ENCODE peak calls at places on chromosomes 4 and X, in seven cellular contexts. Q, U, I, S, X, Z and O are unnamed samples. For H3K4me1, the result is how much of the 10 kb centered on the place peaks cover.

GRCh38 chrX:39258331-39258730 is 457.1 kb downstream of the MID1IP1 start:
- DNase-seq in U (no peak), S (no peak), I (no peak), Z (no peak), Q (no peak), X (no peak), O (no peak)

GRCh38 chr4:169136796-169137554 is 126.9 kb upstream of the CBR4 start:
- DNase-seq in S (no peak), Q (no peak), I (no peak), U (no peak), Z (no peak), X (no peak), O (no peak)

GRCh38 chr4:25399502-25399901 is 22.4 kb downstream of the ANAPC4 start:
- DNase-seq in X (no peak), Q (no peak), U (no peak), Z (no peak), S (no peak), I (no peak), O (no peak)

GRCh38 chr4:124762956-124763355 is 50.4 kb upstream of the ANKRD50 start:
- DNase-seq in Z (no peak), I (no peak), X (no peak), S (no peak), Q (no peak), U (no peak), O (no peak)

GRCh38 chr4:83572848-83573247 is 36.9 kb downstream of the GPAT3 start:
- DNase-seq in I (no peak), X (no peak), S (no peak), Q (no peak), U (no peak), Z (no peak), O (no peak)

GRCh38 chrX:40098264-40099045 is 697 bp upstream of the BCOR start:
- DNase-seq in U (peak), Q (peak), S (peak), X (no peak), I (peak), Z (no peak), O (peak)

GRCh38 chr4:155759372-155760252 is 791 bp downstream of the GUCY1B1 start:
- DNase-seq in Z (peak), U (peak), X (peak), I (peak), Q (peak), S (peak), O (peak)

GRCh38 chrX:10444204-10444603 is 176.2 kb downstream of the MID1 start:
- DNase-seq in I (no peak), S (no peak), X (no peak), Z (no peak), U (no peak), Q (no peak), O (no peak)

GRCh38 chrX:12421918-12422317 is 283.6 kb downstream of the FRMPD4 start:
- DNase-seq in Z (peak), S (no peak), I (no peak), U (no peak), X (no peak), Q (no peak), O (no peak)

GRCh38 chr4:88134536-88135361 is 23.7 kb downstream of the ABCG2 start:
- DNase-seq in U (no peak), Q (peak), Z (no peak), X (no peak), S (no peak), I (no peak), O (no peak)

GRCh38 chr4:101346312-101346561 is 1.1 kb downstream of the PPP3CA start:
- DNase-seq in S (no peak), X (no peak), Z (no peak), Q (no peak), U (no peak), I (peak), O (no peak)

GRCh38 chrX:75038925-75039324 is 113.7 kb upstream of the NEXMIF start:
- DNase-seq in U (no peak), I (no peak), S (no peak), X (no peak), Z (peak), Q (no peak), O (no peak)

GRCh38 chrX:57951666-57952319 is 41.5 kb upstream of the ZXDA start:
- DNase-seq in Z (no peak), S (peak), Q (peak), U (peak), I (peak), X (no peak), O (peak)

GRCh38 chr4:11973270-11973669 is 544.6 kb upstream of the HS3ST1 start:
- DNase-seq in S (no peak), X (no peak), Z (no peak), U (no peak), Q (no peak), I (no peak), O (no peak)

GRCh38 chrX:6226646-6227444 is 1.8 kb downstream of the NLGN4X start:
- DNase-seq in S (peak), X (no peak), Z (no peak), U (no peak), Q (no peak), I (no peak), O (no peak)

GRCh38 chr4:183337833-183338232 is 15.6 kb upstream of the CLDN24 start:
- DNase-seq in I (no peak), X (peak), U (no peak), Z (no peak), Q (no peak), S (no peak), O (no peak)

GRCh38 chr4:99845708-99846469 is 29.3 kb downstream of the DAPP1 start:
- DNase-seq in I (no peak), Z (no peak), X (no peak), Q (no peak), S (no peak), U (no peak), O (no peak)

GRCh38 chrX:101550825-101551767 is 749 bp downstream of the ARMCX1 start:
- DNase-seq in X (no peak), Q (peak), Z (peak), U (peak), I (peak), S (peak), O (peak)

GRCh38 chr4:109385260-109385659 is 48.4 kb upstream of the SEC24B start:
- DNase-seq in S (no peak), X (no peak), U (no peak), Q (no peak), I (no peak), Z (no peak), O (no peak)

GRCh38 chr4:3280466-3280865 is 12.4 kb upstream of the RGS12 start:
- DNase-seq in I (no peak), S (no peak), Z (no peak), U (no peak), Q (no peak), X (peak), O (no peak)

GRCh38 chr4:38068107-38068506 is 107.9 kb downstream of the PTTG2 start:
- DNase-seq in U (no peak), X (no peak), S (no peak), I (no peak), Z (no peak), Q (no peak), O (no peak)

GRCh38 chr4:55503164-55503563 is 43.5 kb downstream of the CLOCK start:
- DNase-seq in Z (peak), X (no peak), I (no peak), S (no peak), Q (no peak), U (no peak), O (no peak)

GRCh38 chr4:95541889-95542607 is 6.7 kb downstream of the UNC5C start:
- DNase-seq in S (no peak), Z (no peak), I (no peak), Q (no peak), X (no peak), U (no peak), O (no peak)

GRCh38 chrX:150483576-150483975 is 84.8 kb upstream of the MTM1 start:
- DNase-seq in Z (no peak), S (no peak), Q (no peak), I (no peak), U (no peak), X (no peak), O (no peak)

GRCh38 chrX:150487369-150488094 is 80.9 kb upstream of the MTM1 start:
- DNase-seq in X (no peak), U (no peak), Z (no peak), S (no peak), I (no peak), Q (no peak), O (no peak)

GRCh38 chrX:150482537-150483217 is 85.7 kb upstream of the MTM1 start:
- DNase-seq in S (no peak), I (no peak), Q (no peak), X (no peak), Z (peak), U (no peak), O (no peak)

GRCh38 chrX:150489359-150490015 is 78.9 kb upstream of the MTM1 start:
- DNase-seq in S (no peak), Q (no peak), U (no peak), I (no peak), X (no peak), Z (no peak), O (no peak)

DNA sequence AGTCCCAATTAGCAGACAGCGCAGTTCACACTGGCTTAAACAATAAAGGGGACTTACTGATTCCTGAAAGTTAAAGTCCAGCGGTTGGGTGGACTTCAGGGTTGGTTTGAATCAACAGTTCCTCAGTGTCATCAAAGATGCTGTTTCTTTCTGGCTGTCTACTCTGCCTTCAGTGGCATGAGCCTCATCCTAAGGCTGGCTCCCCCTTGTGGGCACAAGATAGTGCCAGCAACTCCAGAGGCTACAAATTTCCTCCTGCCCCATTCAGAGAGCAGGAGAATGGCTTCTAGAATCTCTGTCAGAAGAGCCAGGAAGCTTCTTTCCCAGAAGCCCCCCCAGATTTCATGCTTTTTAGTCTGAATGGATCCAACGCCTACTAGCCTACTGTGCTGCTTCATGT is 82.4 kb upstream of the MTM1 start:
- DNase-seq in X (peak), U (peak), I (peak), Q (peak), S (peak), Z (peak), O (no peak)
- H3K4me1 ChIP-seq in X (under half), U (under half), I (under half), Q (under half), S (under half), Z (under half), O (under half)

DNA sequence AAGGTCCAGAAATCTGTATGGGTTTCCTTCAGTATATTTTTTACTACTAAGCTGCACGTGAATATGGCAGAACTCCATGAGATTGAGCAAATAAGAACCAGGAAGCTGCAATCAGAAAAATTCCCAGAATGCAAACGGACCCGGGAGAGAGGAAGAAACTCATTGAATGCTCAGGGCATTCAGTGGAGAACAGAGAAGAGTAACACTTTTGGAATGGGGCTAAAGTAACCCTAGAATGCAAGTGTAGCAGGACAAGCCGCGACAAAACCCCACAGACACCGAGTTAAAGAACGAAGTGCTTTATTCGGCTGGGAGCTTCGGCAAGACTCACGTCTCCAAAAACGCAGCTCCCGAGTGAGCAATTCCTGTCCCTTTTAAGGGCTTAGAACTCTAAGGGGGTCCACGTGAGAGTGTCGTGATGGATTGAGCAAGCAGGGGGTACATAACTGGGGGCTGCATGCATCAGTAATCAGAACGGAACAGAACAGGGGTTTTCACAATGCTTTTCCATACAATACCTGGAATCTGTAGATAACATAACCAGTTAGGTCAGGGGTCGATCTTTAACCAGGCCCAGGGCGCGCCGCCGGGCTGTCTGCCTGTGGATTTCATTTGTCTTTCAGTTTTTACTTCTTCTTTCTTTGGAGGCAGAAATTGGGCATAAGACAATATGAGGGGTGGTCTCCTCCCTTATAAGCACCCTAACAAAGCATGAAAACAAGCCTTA is 56.4 kb downstream of the RAB28 start:
- DNase-seq in S (no peak), X (no peak), U (no peak), Q (no peak), Z (peak), I (no peak), O (no peak)
- TF ChIP-seq CTCF in S (no peak), X (no peak), U (no peak), Q (no peak), Z (no peak), I (no peak), O (no peak)

GRCh38 chr4:176841730-176842129 is 49.0 kb upstream of the VEGFC start:
- DNase-seq in Q (no peak), X (no peak), I (no peak), Z (peak), U (no peak), S (no peak), O (no peak)
- H3K4me1 ChIP-seq in Q (under half), X (under half), I (under half), Z (under half), U (under half), S (under half), O (under half)

GRCh38 chr4:77699731-77700210 is 94.2 kb downstream of the CXCL13 start:
- DNase-seq in S (no peak), U (no peak), Q (no peak), I (no peak), X (no peak), Z (peak), O (no peak)

GRCh38 chr4:77695769-77696168 is 90.1 kb downstream of the CXCL13 start:
- DNase-seq in S (no peak), I (no peak), U (no peak), Q (no peak), X (no peak), Z (peak), O (no peak)

GRCh38 chr4:77692847-77693432 is 87.3 kb downstream of the CXCL13 start:
- DNase-seq in I (no peak), S (no peak), Z (no peak), X (no peak), U (no peak), Q (no peak), O (no peak)

GRCh38 chr4:77701111-77701510 is 95.5 kb downstream of the CXCL13 start:
- DNase-seq in S (no peak), U (no peak), Z (no peak), X (no peak), I (no peak), Q (no peak), O (no peak)

DNA sequence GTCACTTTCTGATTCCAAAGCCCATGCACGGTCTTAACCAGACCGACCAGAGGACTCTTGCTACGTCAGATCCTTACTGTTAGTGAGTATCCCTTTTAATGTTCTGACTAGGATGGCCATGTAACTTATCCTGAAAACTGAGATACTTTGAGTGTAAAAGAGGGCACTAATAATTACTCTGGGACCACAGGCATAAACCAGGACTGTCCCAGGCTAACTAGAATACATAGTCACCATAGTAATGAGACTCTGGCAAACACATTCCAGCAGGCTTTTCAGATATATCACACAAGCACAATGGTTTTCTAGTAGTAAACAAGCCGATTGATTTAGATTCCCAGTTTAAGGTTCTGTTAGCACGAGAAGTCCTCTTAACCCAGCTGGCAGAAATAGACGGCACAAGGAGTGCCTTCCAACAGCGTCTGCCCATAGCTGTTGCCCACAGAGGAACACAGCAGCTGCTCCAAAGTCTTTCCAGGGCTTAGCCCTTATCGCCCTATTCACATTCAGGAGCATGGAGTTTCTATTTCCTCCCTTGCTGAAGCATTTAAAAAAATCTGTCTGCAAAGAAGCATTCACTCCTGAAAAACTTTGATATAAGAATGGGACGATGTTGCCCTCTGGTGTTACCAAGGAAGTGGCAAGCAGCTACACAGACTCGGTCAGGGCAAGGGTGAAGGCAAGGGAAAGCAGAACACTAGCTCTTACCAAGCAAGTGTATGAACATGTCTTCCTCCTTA is 92.4 kb downstream of the CXCL13 start:
- DNase-seq in I (no peak), U (no peak), Z (peak), X (peak), Q (peak), S (no peak), O (no peak)
- TF ChIP-seq CTCF in I (no peak), U (peak), Z (peak), X (no peak), Q (peak), S (peak), O (peak)

DNA sequence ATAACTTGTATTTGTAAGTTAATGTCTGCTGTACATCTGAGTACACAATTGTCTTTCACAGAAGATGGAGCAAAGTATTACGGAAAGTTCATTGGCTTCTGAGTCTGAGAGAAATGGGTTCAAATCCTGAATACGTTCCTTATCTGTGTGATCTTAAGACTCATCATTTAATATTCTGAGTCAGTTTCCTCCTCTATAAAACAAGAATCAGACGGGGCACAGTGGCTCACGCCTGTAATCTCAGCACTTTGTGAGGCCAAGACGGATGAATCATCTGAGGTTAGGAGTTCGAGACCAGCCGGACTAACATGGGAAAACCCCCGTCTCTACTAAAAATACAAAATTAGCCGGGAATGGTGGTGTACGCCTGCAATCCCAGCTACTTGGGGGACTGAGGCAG is 57.8 kb downstream of the APBB2 start:
- DNase-seq in X (no peak), S (no peak), Q (no peak), U (no peak), I (no peak), Z (peak), O (no peak)
- H3K4me1 ChIP-seq in X (under half), S (half or more), Q (under half), U (under half), I (under half), Z (under half), O (under half)

DNA sequence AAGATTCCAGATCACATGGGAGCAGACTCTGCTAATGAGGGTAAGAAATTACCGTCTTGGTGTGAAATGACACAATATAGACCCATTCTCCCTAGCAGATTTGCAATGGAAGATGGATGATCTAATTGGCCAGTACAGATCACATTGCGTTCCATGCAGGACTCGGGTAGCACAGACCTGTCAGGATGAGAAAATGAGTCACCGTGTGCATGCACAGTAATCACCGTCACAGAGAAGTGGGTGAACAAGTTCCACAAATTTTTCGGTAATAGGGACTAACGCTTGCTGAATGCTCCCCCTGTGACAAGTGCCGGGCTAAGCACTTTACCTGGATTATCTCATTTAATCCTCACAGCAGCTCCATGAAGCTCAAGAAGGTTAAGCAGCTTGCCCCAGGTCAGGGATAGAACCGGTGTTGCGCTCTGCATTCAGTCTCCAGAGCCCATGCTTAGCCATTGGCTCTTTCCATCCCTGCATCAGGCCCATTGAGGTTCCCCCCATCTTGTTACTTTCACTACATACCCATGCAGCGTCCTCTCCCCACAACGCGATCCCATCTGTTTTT is 375.6 kb downstream of the FBXW7 start:
- DNase-seq in U (no peak), I (no peak), S (no peak), Z (no peak), X (no peak), Q (no peak), O (no peak)
- TF ChIP-seq CTCF in U (no peak), I (no peak), S (no peak), Z (no peak), X (no peak), Q (no peak), O (no peak)

GRCh38 chrX:17414057-17414658 is 39.2 kb downstream of the NHS start:
- DNase-seq in Z (no peak), X (no peak), U (no peak), S (no peak), I (no peak), Q (no peak), O (no peak)

GRCh38 chrX:17417411-17417810 is 42.4 kb downstream of the NHS start:
- DNase-seq in X (no peak), S (no peak), U (no peak), Q (no peak), Z (no peak), I (no peak), O (no peak)

GRCh38 chrX:17414839-17415238 is 39.8 kb downstream of the NHS start:
- DNase-seq in Z (no peak), X (peak), U (peak), I (peak), Q (peak), S (peak), O (no peak)

GRCh38 chrX:17413228-17413627 is 38.2 kb downstream of the NHS start:
- DNase-seq in Z (peak), S (no peak), X (no peak), Q (no peak), U (no peak), I (no peak), O (no peak)

GRCh38 chrX:17415242-17415815 is 40.3 kb downstream of the NHS start:
- DNase-seq in I (no peak), U (no peak), Z (no peak), X (no peak), S (no peak), Q (no peak), O (no peak)
- H3K4me1 ChIP-seq in I (under half), U (under half), Z (under half), X (under half), S (under half), Q (under half), O (under half)